ENCODE peak calls at places on chromosomes 2 and 18, in six cellular contexts. Z is breast epithelium, B is sigmoid colon, V is ovary, N is adrenal gland, M is astrocyte. I is an unnamed sample. For H3K9me3, the result is how much of the 10 kb centered on the place peaks cover.

GRCh38 chr2:43367014-43367782 is 140.8 kb upstream of the ZFP36L2 start:
- DNase-seq in B (no peak), Z (no peak), V (no peak), M (no peak), N (no peak), I (no peak)

GRCh38 chr2:55229221-55229620 is 2.9 kb downstream of the CLHC1 start:
- DNase-seq in M (no peak), V (no peak), B (no peak), Z (no peak), N (no peak), I (no peak)

GRCh38 chr2:54903736-54904554 is 146.3 kb downstream of the RTN4 start:
- DNase-seq in M (peak), N (peak), Z (no peak), V (no peak), B (peak), I (peak)

GRCh38 chr2:134411279-134411827 is 157.5 kb downstream of the MGAT5 start:
- DNase-seq in V (no peak), Z (no peak), M (no peak), N (no peak), B (no peak), I (no peak)

GRCh38 chr2:182043021-182043420 is 57.4 kb downstream of the PPP1R1C start:
- DNase-seq in M (no peak), V (no peak), B (no peak), Z (no peak), N (no peak), I (no peak)

GRCh38 chr2:46181306-46181705 is 115.9 kb upstream of the EPAS1 start:
- DNase-seq in B (no peak), N (no peak), M (no peak), V (no peak), Z (no peak), I (no peak)

GRCh38 chr18:3611313-3612038 is 161.5 kb downstream of the TGIF1 start:
- DNase-seq in Z (no peak), N (no peak), B (peak), M (no peak), V (no peak), I (no peak)

GRCh38 chr2:218631837-218632236 is 24.1 kb downstream of the PLCD4 start:
- DNase-seq in Z (no peak), V (no peak), B (no peak), M (peak), N (no peak), I (no peak)

GRCh38 chr18:51107594-51108305 is 77.7 kb downstream of the SMAD4 start:
- DNase-seq in N (no peak), M (no peak), Z (no peak), V (no peak), B (no peak), I (no peak)

GRCh38 chr2:210195066-210195852 is 24.1 kb upstream of the KANSL1L start:
- DNase-seq in Z (no peak), B (peak), N (peak), M (peak), V (no peak), I (no peak)

GRCh38 chr2:163044116-163044515 is 205.5 kb upstream of the KCNH7 start:
- DNase-seq in N (no peak), M (no peak), Z (no peak), B (no peak), V (no peak), I (no peak)

GRCh38 chr2:112646102-112646719 is 472 bp downstream of the SLC20A1 start:
- DNase-seq in M (no peak), N (no peak), Z (no peak), B (peak), V (no peak), I (no peak)

GRCh38 chr18:55321268-55322175 is 266.5 kb downstream of the TCF4 start:
- DNase-seq in M (peak), B (peak), V (peak), N (peak), Z (peak), I (peak)

GRCh38 chr2:16508061-16508851 is 157.4 kb downstream of the CYRIA start:
- DNase-seq in B (no peak), M (no peak), Z (no peak), V (peak), N (peak), I (peak)

GRCh38 chr2:23904692-23905091 is 22.2 kb downstream of the ATAD2B start:
- DNase-seq in M (peak), V (no peak), Z (no peak), B (no peak), N (no peak), I (no peak)

GRCh38 chr2:240325654-240326031 is 109.8 kb upstream of the GPC1 start:
- DNase-seq in Z (no peak), N (peak), V (peak), M (no peak), B (no peak), I (peak)

GRCh38 chr2:203819434-203820133 is 48.0 kb upstream of the CTLA4 start:
- DNase-seq in V (no peak), N (no peak), Z (no peak), M (no peak), B (no peak), I (no peak)

GRCh38 chr2:18413794-18414396 is 146.6 kb downstream of the RDH14 start:
- DNase-seq in B (peak), N (peak), M (peak), V (no peak), Z (no peak), I (peak)

GRCh38 chr2:69013837-69014796 is 1.1 kb downstream of the ANTXR1 start:
- DNase-seq in N (no peak), M (peak), B (no peak), V (peak), Z (no peak), I (no peak)

GRCh38 chr18:21853020-21853419 is 112.4 kb downstream of the MIB1 start:
- DNase-seq in Z (no peak), V (no peak), N (no peak), M (peak), B (no peak), I (no peak)

GRCh38 chr18:58966704-58967103 is 102.0 kb downstream of the ZNF532 start:
- DNase-seq in V (no peak), Z (no peak), B (no peak), M (no peak), N (no peak), I (no peak)

GRCh38 chr2:129058981-129059380 is 740.3 kb upstream of the HS6ST1 start:
- DNase-seq in B (no peak), M (no peak), N (no peak), V (no peak), Z (no peak), I (no peak)

GRCh38 chr18:32271649-32272324 is 81.9 kb downstream of the MEP1B start:
- DNase-seq in B (no peak), V (peak), Z (no peak), M (peak), N (peak), I (no peak)

GRCh38 chr2:216911886-216912285 is 52.0 kb upstream of the TNP1 start:
- DNase-seq in N (no peak), Z (no peak), B (no peak), M (peak), V (no peak), I (no peak)

GRCh38 chr2:9256570-9257043 is 50.0 kb downstream of the ASAP2 start:
- DNase-seq in M (no peak), B (no peak), N (no peak), Z (no peak), V (no peak), I (no peak)

GRCh38 chr2:152228215-152228614 is 52.7 kb upstream of the STAM2 start:
- DNase-seq in M (no peak), V (no peak), Z (no peak), B (no peak), N (no peak), I (no peak)

GRCh38 chr2:55862673-55863390 is 60.8 kb downstream of the EFEMP1 start:
- DNase-seq in B (peak), M (peak), N (peak), Z (peak), V (peak), I (no peak)

GRCh38 chr2:240965296-240965904 is 33.0 kb upstream of the SNED1 start:
- DNase-seq in M (no peak), V (peak), N (peak), B (peak), Z (no peak), I (peak)

GRCh38 chr2:44894058-44894457 is 47.4 kb upstream of the SIX3 start:
- DNase-seq in V (no peak), B (no peak), M (no peak), Z (no peak), N (no peak), I (no peak)

GRCh38 chr2:138030459-138030858 is 66.2 kb downstream of the HNMT start:
- DNase-seq in Z (no peak), M (peak), V (no peak), B (no peak), N (no peak), I (no peak)
- H3K9me3 ChIP-seq in Z (under half), M (under half), V (under half), B (under half), N (under half), I (under half)

GRCh38 chr18:5510109-5510846 is 33.5 kb downstream of the EPB41L3 start:
- DNase-seq in Z (no peak), V (no peak), N (no peak), B (no peak), M (peak), I (no peak)
- H3K4me3 ChIP-seq in Z (no peak), V (no peak), N (no peak), B (no peak), M (no peak), I (no peak)

GRCh38 chr2:47379384-47379783 is 23.6 kb upstream of the MSH2 start:
- DNase-seq in B (no peak), Z (no peak), M (no peak), N (no peak), V (no peak), I (no peak)

DNA sequence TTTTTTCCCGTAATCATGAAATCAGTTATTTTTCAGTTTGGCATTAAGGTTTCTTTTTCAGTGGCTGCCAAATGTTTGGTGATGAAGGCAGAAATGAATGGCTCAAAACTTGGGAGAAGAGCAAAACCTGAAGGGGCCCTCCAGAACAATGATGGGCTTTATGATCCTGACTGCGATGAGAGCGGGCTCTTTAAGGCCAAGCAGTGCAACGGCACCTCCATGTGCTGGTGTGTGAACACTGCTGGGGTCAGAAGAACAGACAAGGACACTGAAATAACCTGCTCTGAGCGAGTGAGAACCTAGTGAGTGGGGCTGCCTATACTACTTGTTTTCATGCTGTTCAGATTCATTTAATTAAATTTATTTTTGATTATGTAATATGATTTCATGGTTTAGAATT is 29.2 kb upstream of the MSH2 start:
- DNase-seq in V (no peak), B (no peak), N (no peak), M (no peak), Z (no peak), I (no peak)
- TF ChIP-seq CTCF in V (no peak), B (no peak), N (no peak), M (no peak), Z (no peak), I (peak)

GRCh38 chr2:2563309-2563860 is 232.3 kb upstream of the MYT1L start:
- DNase-seq in B (no peak), M (no peak), N (no peak), Z (no peak), V (no peak), I (no peak)

GRCh38 chr2:2562867-2563266 is 231.8 kb upstream of the MYT1L start:
- DNase-seq in B (no peak), M (no peak), V (no peak), N (no peak), Z (no peak), I (no peak)

GRCh38 chr2:2561346-2562095 is 230.4 kb upstream of the MYT1L start:
- DNase-seq in N (no peak), V (no peak), M (no peak), Z (no peak), B (no peak), I (no peak)

GRCh38 chr2:2558476-2558875 is 227.4 kb upstream of the MYT1L start:
- DNase-seq in M (no peak), Z (no peak), V (no peak), N (no peak), B (no peak), I (no peak)

DNA sequence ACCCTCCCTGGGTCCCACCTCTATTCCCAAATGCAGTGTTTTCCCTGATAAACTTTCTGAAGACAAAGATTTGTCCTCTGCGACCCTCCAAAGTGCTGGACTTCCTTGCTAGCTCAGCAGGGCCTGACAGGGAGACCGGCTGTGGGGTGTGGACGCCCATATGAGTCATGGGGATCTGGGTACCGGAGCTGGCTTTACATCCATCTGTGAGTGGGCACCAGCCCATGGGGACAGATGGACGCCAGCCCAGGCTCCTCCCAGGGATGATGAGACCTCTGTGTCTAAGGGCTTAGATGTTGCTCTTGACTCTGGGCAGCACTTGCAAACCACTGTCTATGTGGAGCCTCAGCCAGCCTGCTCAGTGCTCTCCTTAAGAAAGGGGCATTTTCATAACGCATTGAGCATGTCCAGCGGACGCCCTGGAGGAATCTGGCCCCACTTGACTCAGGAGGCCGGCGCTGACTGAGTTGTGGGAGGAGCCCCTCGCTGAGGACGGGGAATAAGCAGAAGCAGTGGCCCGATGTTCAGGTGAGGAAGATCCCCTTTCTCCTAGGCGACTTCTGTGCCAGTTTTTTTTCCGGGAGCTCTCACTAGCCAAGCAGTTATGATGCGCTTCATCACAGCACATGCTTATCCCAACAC is 229.4 kb upstream of the MYT1L start:
- DNase-seq in M (no peak), Z (no peak), V (no peak), N (no peak), B (no peak), I (no peak)
- H3K9me3 ChIP-seq in M (under half), Z (under half), V (under half), N (under half), B (under half), I (under half)

DNA sequence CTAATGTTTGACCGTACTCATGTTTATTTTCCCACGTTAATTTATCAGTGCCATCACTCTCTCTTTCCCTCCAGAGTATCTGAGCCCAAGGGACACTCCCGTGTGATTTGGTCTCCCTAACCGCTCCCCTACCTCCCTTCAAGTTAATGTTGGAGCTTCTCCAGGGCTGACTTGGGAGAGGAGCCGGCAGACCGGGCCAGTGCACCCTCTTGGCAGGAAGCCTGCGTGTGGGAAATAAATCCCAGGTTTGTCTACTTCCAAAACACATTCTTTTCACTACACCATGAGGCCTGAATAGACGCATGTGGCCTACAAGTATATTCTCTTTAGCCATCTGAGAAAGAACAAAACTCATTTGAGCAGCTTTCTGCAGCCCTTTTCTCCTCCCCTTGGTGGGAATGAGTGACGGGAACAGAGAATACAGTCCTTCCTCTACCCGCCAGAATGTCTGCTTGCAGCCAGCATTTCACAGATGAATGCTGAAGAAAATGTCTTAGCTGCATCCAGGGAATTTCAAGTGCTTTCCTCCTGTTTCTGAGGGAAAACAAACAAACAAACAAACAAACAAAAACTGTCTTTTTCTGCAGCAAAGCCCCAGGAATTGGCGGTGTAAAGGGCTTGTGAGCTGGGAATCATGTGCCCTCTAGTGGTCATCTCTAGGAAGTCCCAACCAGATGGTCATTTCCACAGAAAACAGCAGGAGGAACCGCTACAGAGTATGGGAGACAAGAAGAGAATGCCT is 41.4 kb upstream of the DAPL1 start:
- DNase-seq in Z (no peak), N (peak), M (peak), V (no peak), B (no peak), I (no peak)
- H3K4me3 ChIP-seq in Z (peak), N (no peak), M (no peak), V (no peak), B (peak), I (no peak)

GRCh38 chr18:11322006-11322405 is 172.6 kb upstream of the PIEZO2 start:
- DNase-seq in M (no peak), N (no peak), V (no peak), Z (no peak), B (no peak), I (no peak)

GRCh38 chr18:11324956-11325873 is 175.8 kb upstream of the PIEZO2 start:
- DNase-seq in N (no peak), B (no peak), Z (no peak), V (no peak), M (peak), I (no peak)

GRCh38 chr18:11322716-11323115 is 173.3 kb upstream of the PIEZO2 start:
- DNase-seq in V (no peak), Z (no peak), B (no peak), N (no peak), M (no peak), I (no peak)

GRCh38 chr18:11324510-11324909 is 175.1 kb upstream of the PIEZO2 start:
- DNase-seq in N (no peak), M (no peak), B (no peak), V (no peak), Z (no peak), I (no peak)

DNA sequence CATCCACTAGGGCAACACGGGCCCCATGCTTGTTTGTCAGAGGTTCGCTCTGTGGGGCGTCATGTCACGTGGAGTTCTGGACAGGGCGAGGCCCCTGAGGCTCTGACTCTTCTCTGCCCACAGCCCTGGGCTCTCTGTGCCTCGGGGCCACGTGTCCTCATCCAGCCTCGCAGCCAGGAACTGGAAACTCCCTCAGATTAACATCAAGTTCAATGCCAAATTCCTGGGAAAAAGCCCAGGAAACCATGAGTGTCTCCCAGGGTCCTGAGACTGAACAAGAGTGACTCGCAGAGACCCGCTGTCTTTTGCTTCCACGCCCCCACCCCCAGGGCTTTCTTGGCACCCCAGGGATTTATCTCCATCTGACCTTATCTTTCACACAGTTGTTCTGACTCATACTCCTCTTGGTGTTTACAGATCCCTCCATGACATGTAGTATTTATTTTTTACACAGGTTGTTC is 174.0 kb upstream of the PIEZO2 start:
- DNase-seq in M (peak), Z (no peak), B (no peak), N (peak), V (no peak), I (no peak)
- TF ChIP-seq CTCF in M (no peak), Z (no peak), B (no peak), N (no peak), V (no peak), I (no peak)

DNA sequence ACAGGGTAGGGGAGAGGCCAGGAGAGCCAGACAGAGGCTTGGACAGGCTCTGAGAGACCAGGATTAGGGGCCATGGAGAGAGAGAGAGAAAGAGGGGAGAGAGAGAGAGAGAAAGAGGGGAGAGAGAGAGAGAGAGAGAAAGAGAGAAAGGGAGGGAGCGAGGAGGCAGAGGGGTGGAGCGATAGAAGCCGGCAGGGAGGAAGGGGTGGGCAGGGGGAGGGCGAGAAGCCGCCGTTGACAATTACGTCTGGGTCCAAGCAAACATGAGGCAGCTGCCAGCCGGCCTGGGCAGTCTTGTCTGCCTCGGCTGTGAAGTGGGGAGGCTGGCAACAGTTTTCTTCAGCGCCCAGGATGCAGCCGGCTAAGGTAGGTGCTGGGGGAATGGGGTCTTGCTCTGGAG is at the start of gene KCNIP3:
- DNase-seq in Z (no peak), M (no peak), N (no peak), B (no peak), V (no peak), I (no peak)
- H3K9me3 ChIP-seq in Z (under half), M (under half), N (under half), B (under half), V (under half), I (under half)

I was measured in heart left ventricle.